ENCODE peak calls at places on chromosomes 16 and 17, in five cellular contexts. One of them, this sample, is unnamed.

GRCh38 chr17:77755410-77755963 is 203.0 kb upstream of the TNRC6C start:
- DNase-seq in HCT116: no peak
- DNase-seq in HepG2: no peak
- DNase-seq in K562: no peak
- DNase-seq in SK-N-SH: no peak
- DNase-seq in this sample: no peak

GRCh38 chr17:64938925-64939474 is 19.7 kb upstream of the LRRC37A3 start:
- DNase-seq in HepG2: peak
- DNase-seq in HCT116: no peak
- DNase-seq in K562: peak
- DNase-seq in SK-N-SH: peak
- DNase-seq in this sample: peak

GRCh38 chr17:79838541-79839274 is 532 bp downstream of the CBX4 start:
- DNase-seq in K562: peak
- DNase-seq in SK-N-SH: peak
- DNase-seq in HCT116: no peak
- DNase-seq in HepG2: no peak
- DNase-seq in this sample: peak

GRCh38 chr16:9095171-9095570 is 3.7 kb downstream of the HAPSTR1 start:
- DNase-seq in HCT116: no peak
- DNase-seq in SK-N-SH: no peak
- DNase-seq in K562: no peak
- DNase-seq in HepG2: no peak
- DNase-seq in this sample: no peak

GRCh38 chr16:84175351-84176081 is 11.3 kb downstream of the TAF1C start:
- DNase-seq in HCT116: no peak
- DNase-seq in SK-N-SH: peak
- DNase-seq in K562: peak
- DNase-seq in HepG2: peak
- DNase-seq in this sample: peak

GRCh38 chr16:58433569-58433951 is 41.3 kb downstream of the GINS3 start:
- DNase-seq in HepG2: no peak
- DNase-seq in K562: no peak
- DNase-seq in HCT116: no peak
- DNase-seq in SK-N-SH: no peak
- DNase-seq in this sample: no peak

GRCh38 chr16:46947900-46948547 is 25.4 kb downstream of the DNAJA2 start:
- DNase-seq in HepG2: peak
- DNase-seq in HCT116: peak
- DNase-seq in K562: peak
- DNase-seq in SK-N-SH: peak
- DNase-seq in this sample: no peak

GRCh38 chr16:80063028-80063767 is 462.7 kb upstream of the MAF start:
- DNase-seq in K562: no peak
- DNase-seq in SK-N-SH: peak
- DNase-seq in HCT116: no peak
- DNase-seq in HepG2: no peak
- DNase-seq in this sample: no peak

GRCh38 chr17:45222273-45222993 is 748 bp downstream of the FMNL1 start:
- DNase-seq in HepG2: no peak
- DNase-seq in HCT116: no peak
- DNase-seq in K562: peak
- DNase-seq in SK-N-SH: peak
- DNase-seq in this sample: no peak

GRCh38 chr16:17768257-17768656 is 297.5 kb upstream of the XYLT1 start:
- DNase-seq in HCT116: no peak
- DNase-seq in K562: no peak
- DNase-seq in SK-N-SH: no peak
- DNase-seq in HepG2: no peak
- DNase-seq in this sample: no peak

GRCh38 chr16:2001035-2001434 is 8.6 kb downstream of the ZNF598 start:
- DNase-seq in HepG2: no peak
- DNase-seq in SK-N-SH: no peak
- DNase-seq in K562: no peak
- DNase-seq in HCT116: no peak
- DNase-seq in this sample: no peak

GRCh38 chr17:70563301-70563820 is 394.0 kb downstream of the KCNJ2 start:
- DNase-seq in HCT116: no peak
- DNase-seq in SK-N-SH: no peak
- DNase-seq in HepG2: no peak
- DNase-seq in K562: no peak
- DNase-seq in this sample: no peak

GRCh38 chr17:73323622-73324455 is 12.0 kb upstream of the CDC42EP4 start:
- DNase-seq in HCT116: no peak
- DNase-seq in HepG2: no peak
- DNase-seq in SK-N-SH: peak
- DNase-seq in K562: no peak
- DNase-seq in this sample: no peak

GRCh38 chr16:8936421-8936820 is 27.3 kb downstream of the USP7 start:
- DNase-seq in HCT116: peak
- DNase-seq in HepG2: peak
- DNase-seq in SK-N-SH: peak
- DNase-seq in K562: peak
- DNase-seq in this sample: no peak

GRCh38 chr17:77692571-77693161 is 265.8 kb upstream of the TNRC6C start:
- DNase-seq in K562: no peak
- DNase-seq in HCT116: no peak
- DNase-seq in SK-N-SH: no peak
- DNase-seq in HepG2: no peak
- DNase-seq in this sample: no peak

GRCh38 chr16:977896-978295 is 3.7 kb upstream of the SOX8 start:
- DNase-seq in HCT116: no peak
- DNase-seq in K562: no peak
- DNase-seq in HepG2: no peak
- DNase-seq in SK-N-SH: no peak
- DNase-seq in this sample: no peak

GRCh38 chr17:66351053-66351452 is 48.6 kb downstream of the PRKCA start:
- DNase-seq in SK-N-SH: no peak
- DNase-seq in HepG2: no peak
- DNase-seq in HCT116: no peak
- DNase-seq in K562: no peak
- DNase-seq in this sample: no peak

GRCh38 chr16:81615833-81616232 is 163.3 kb upstream of the PLCG2 start:
- DNase-seq in SK-N-SH: no peak
- DNase-seq in HepG2: no peak
- DNase-seq in K562: no peak
- DNase-seq in HCT116: no peak
- DNase-seq in this sample: no peak

GRCh38 chr16:80997139-80997798 is 9.4 kb downstream of the CMC2 start:
- DNase-seq in HCT116: no peak
- DNase-seq in HepG2: peak
- DNase-seq in SK-N-SH: no peak
- DNase-seq in K562: no peak
- DNase-seq in this sample: no peak

GRCh38 chr17:17305282-17305801 is 2.2 kb downstream of the NT5M start:
- DNase-seq in SK-N-SH: peak
- DNase-seq in HCT116: no peak
- DNase-seq in HepG2: peak
- DNase-seq in K562: peak
- DNase-seq in this sample: no peak

GRCh38 chr17:44830359-44831269 is 527 bp upstream of the GJC1 start:
- DNase-seq in HCT116: no peak
- DNase-seq in K562: no peak
- DNase-seq in SK-N-SH: no peak
- DNase-seq in HepG2: no peak
- DNase-seq in this sample: peak

GRCh38 chr17:5785867-5786509 is 201.7 kb upstream of the NLRP1 start:
- DNase-seq in HepG2: no peak
- DNase-seq in K562: no peak
- DNase-seq in HCT116: no peak
- DNase-seq in SK-N-SH: no peak
- DNase-seq in this sample: no peak

GRCh38 chr16:87525352-87525751 is 32.5 kb upstream of the ZCCHC14 start:
- DNase-seq in HepG2: no peak
- DNase-seq in SK-N-SH: no peak
- DNase-seq in K562: no peak
- DNase-seq in HCT116: no peak
- DNase-seq in this sample: no peak

GRCh38 chr16:2156025-2156848 is 655 bp downstream of the TRAF7 start:
- DNase-seq in K562: peak
- DNase-seq in SK-N-SH: peak
- DNase-seq in HCT116: no peak
- DNase-seq in HepG2: peak
- DNase-seq in this sample: peak

GRCh38 chr16:25258856-25259179 is 1.2 kb upstream of the ZKSCAN2 start:
- DNase-seq in K562: no peak
- DNase-seq in SK-N-SH: no peak
- DNase-seq in HepG2: no peak
- DNase-seq in HCT116: no peak
- DNase-seq in this sample: no peak

GRCh38 chr17:17155568-17155967 is 50.6 kb downstream of the PLD6 start:
- DNase-seq in K562: no peak
- DNase-seq in HepG2: peak
- DNase-seq in SK-N-SH: no peak
- DNase-seq in HCT116: no peak
- DNase-seq in this sample: no peak

DNA sequence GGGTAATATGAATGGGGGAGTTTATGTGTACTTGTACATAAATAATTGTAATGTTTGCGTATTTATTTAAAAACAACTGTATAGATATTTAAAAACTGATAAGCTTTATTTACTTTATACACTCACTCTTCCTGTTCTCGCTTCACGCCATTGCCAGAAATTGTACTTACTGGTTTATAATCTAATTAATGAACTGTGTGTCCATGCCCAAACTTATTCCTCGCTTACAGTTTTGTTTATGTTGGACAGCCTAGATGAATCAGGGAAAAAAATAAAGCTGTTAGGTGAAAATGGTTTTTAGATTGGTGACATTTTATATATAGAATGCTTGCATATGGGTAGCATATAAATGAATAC is 30.8 kb downstream of the AATF start:
- DNase-seq in SK-N-SH: no peak
- DNase-seq in HepG2: no peak
- DNase-seq in HCT116: no peak
- DNase-seq in K562: no peak
- DNase-seq in this sample: no peak
- TF ChIP-seq JUND in SK-N-SH: no peak
- TF ChIP-seq JUND in HepG2: no peak
- TF ChIP-seq JUND in HCT116: no peak
- TF ChIP-seq JUND in K562: no peak
- TF ChIP-seq JUND in this sample: peak

DNA sequence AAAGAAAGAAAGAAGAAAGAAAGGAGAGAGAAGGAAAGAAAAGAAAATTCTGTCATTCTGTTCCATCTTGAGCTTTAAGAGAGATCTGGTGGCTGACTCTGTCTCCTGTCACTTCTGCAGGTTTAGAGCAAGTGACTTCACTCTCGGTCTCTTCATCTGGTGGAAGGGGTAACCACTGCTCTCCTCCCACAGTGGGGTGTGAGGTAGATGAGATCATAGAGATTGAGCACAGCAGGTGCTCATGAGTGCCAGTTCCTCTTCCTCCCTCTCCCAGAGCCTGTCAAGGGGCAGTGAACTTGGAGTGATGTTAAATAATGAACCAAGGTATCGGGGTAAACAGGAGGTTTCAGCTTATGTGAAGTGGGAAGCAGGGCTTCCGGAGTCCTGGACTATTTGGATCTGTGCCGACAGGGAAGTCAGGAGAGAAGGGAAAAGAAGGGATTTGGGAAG is 47.7 kb downstream of the BEAN1 start:
- DNase-seq in HCT116: no peak
- DNase-seq in HepG2: no peak
- DNase-seq in K562: no peak
- DNase-seq in SK-N-SH: no peak
- DNase-seq in this sample: no peak
- TF ChIP-seq JUND in HCT116: no peak
- TF ChIP-seq JUND in HepG2: no peak
- TF ChIP-seq JUND in K562: no peak
- TF ChIP-seq JUND in SK-N-SH: no peak
- TF ChIP-seq JUND in this sample: no peak

GRCh38 chr17:2928294-2928890 is 132.2 kb downstream of the RAP1GAP2 start:
- DNase-seq in HCT116: no peak
- DNase-seq in K562: no peak
- DNase-seq in HepG2: no peak
- DNase-seq in SK-N-SH: peak
- DNase-seq in this sample: no peak

GRCh38 chr17:2925011-2925410 is 128.8 kb downstream of the RAP1GAP2 start:
- DNase-seq in HCT116: no peak
- DNase-seq in HepG2: no peak
- DNase-seq in SK-N-SH: no peak
- DNase-seq in K562: no peak
- DNase-seq in this sample: no peak

GRCh38 chr17:2924211-2924610 is 128.0 kb downstream of the RAP1GAP2 start:
- DNase-seq in K562: no peak
- DNase-seq in HepG2: no peak
- DNase-seq in SK-N-SH: peak
- DNase-seq in HCT116: no peak
- DNase-seq in this sample: no peak

GRCh38 chr17:2929881-2930533 is 133.4 kb downstream of the OR1D5 start:
- DNase-seq in HCT116: peak
- DNase-seq in SK-N-SH: peak
- DNase-seq in K562: peak
- DNase-seq in HepG2: peak
- DNase-seq in this sample: peak

DNA sequence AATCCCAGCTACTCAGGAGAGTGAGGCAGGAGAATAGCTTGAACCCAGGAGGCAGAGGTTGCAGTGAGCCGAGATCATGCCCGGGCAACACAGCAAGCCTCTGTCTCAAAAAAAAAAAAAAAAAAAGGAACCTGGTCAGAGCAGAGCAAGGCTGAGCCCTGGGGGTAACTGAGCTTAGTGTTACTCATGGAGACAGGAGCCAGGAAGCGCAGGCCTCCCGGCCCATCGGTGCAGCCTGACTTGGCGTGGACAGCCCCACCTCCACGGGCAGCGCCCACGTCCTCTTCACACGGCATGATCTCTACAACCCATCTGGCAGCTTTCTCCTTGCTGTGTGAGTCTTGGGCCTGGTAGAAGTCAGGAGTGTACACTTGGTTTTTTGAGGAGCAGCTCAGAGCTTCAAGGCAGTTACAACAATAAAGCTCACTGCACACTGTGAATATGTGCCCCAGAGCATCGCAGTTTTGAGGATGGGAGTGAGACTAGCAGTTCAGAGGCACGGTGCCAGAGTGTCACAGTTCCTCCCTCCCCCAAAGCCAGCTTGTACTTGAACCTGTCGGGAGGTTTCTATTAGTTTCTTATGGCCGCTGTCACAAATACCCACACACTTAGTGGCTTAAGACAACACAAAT is 129.9 kb downstream of the RAP1GAP2 start:
- DNase-seq in HepG2: no peak
- DNase-seq in SK-N-SH: peak
- DNase-seq in HCT116: no peak
- DNase-seq in K562: no peak
- DNase-seq in this sample: no peak
- TF ChIP-seq JUND in HepG2: no peak
- TF ChIP-seq JUND in SK-N-SH: no peak
- TF ChIP-seq JUND in HCT116: no peak
- TF ChIP-seq JUND in K562: no peak
- TF ChIP-seq JUND in this sample: no peak

DNA sequence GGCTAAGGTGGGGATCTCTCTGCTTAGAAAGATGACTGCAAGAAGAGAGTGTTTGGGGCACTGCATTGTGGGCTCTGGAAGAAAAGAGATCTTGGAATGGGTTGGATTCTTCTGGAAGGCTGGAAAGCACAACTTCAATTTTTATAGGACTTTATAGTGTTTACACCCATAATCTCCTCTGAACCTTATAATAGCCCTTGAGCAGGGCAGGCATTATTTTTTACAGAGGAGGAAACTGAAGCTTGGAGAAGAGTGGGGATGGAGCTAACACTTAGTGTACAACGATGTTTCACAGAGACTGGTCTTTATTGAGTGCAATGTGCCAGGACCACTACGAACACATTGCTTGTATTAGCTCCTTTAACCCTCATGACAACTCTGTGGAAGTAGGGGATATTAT is 10.4 kb downstream of the TNS4 start:
- DNase-seq in K562: no peak
- DNase-seq in HCT116: no peak
- DNase-seq in SK-N-SH: no peak
- DNase-seq in HepG2: no peak
- DNase-seq in this sample: no peak
- TF ChIP-seq JUND in K562: no peak
- TF ChIP-seq JUND in HCT116: no peak
- TF ChIP-seq JUND in SK-N-SH: no peak
- TF ChIP-seq JUND in HepG2: no peak
- TF ChIP-seq JUND in this sample: no peak

This sample was measured in T47D.